ENCODE peak calls at places on chromosome 14, in eight cellular contexts. K is amygdala; A is LoVo; G is progenitor cell of endocrine pancreas; O is sigmoid colon; H is Kasumi-1; D is stimulated activated naive CD4-positive, alpha-beta T cell; Z is stimulated activated CD8-positive, alpha-beta memory T cell treated with anti-CD3 and anti-CD28 coated beads, Interleukin-12 subunit alpha, Interleukin-12 subunit beta, amount 100 ng/mL, for 4 hours. I is an unnamed sample.

GRCh38 chr14:68248481-68249255 is 429.1 kb downstream of the RAD51B start:
- DNase-seq in G (no peak), Z (no peak), K (no peak), H (peak), A (peak), O (peak), D (no peak), I (peak)

GRCh38 chr14:83120187-83120586 is 1586.5 kb upstream of the SEL1L start:
- DNase-seq in O (no peak), Z (no peak), D (no peak), H (no peak), G (no peak), K (no peak), A (no peak), I (no peak)

GRCh38 chr14:48563465-48563864 is 888.1 kb upstream of the MDGA2 start:
- DNase-seq in G (no peak), Z (no peak), A (peak), D (no peak), H (no peak), K (no peak), O (no peak), I (no peak)

GRCh38 chr14:23357261-23357660 is 4.6 kb upstream of the SLC22A17 start:
- DNase-seq in Z (no peak), H (no peak), A (no peak), O (no peak), G (no peak), D (no peak), K (no peak), I (no peak)

GRCh38 chr14:55707365-55707804 is 127.4 kb downstream of the KTN1 start:
- DNase-seq in Z (no peak), G (no peak), A (peak), O (no peak), K (no peak), D (no peak), H (peak), I (no peak)

GRCh38 chr14:95111507-95112164 is 45.7 kb downstream of the DICER1 start:
- DNase-seq in A (no peak), G (no peak), D (no peak), H (no peak), Z (no peak), K (no peak), O (no peak), I (no peak)

GRCh38 chr14:94138256-94138655 is 8.9 kb upstream of the IFI27L2 start:
- DNase-seq in H (no peak), K (no peak), O (no peak), G (no peak), Z (no peak), A (no peak), D (no peak), I (no peak)

GRCh38 chr14:49768301-49769121 is 558 bp downstream of the KLHDC2 start:
- DNase-seq in A (peak), H (peak), Z (peak), D (peak), K (peak), O (peak), G (peak), I (peak)

GRCh38 chr14:64703393-64704144 is 655 bp upstream of the PLEKHG3 start:
- DNase-seq in H (peak), O (peak), D (no peak), K (no peak), G (no peak), A (no peak), Z (no peak), I (no peak)

GRCh38 chr14:100413699-100414098 is 90.6 kb downstream of the SLC25A47 start:
- DNase-seq in G (no peak), O (no peak), K (no peak), Z (no peak), D (no peak), H (no peak), A (no peak), I (no peak)

GRCh38 chr14:54935958-54936357 is 33.3 kb upstream of the GCH1 start:
- DNase-seq in O (no peak), G (no peak), A (no peak), H (no peak), D (no peak), K (no peak), Z (no peak), I (no peak)

GRCh38 chr14:51014086-51014485 is 69.8 kb upstream of the PYGL start:
- DNase-seq in K (no peak), H (no peak), A (no peak), O (peak), G (no peak), Z (no peak), D (no peak), I (no peak)

GRCh38 chr14:65639216-65639615 is 226.7 kb downstream of the FUT8 start:
- DNase-seq in O (no peak), K (no peak), D (no peak), G (no peak), A (no peak), Z (no peak), H (no peak), I (no peak)

GRCh38 chr14:100402631-100403030 is 79.5 kb downstream of the SLC25A47 start:
- DNase-seq in G (no peak), A (no peak), K (no peak), Z (no peak), H (no peak), O (no peak), D (no peak), I (no peak)

GRCh38 chr14:96635850-96636249 is 133.7 kb downstream of the PAPOLA start:
- DNase-seq in O (no peak), H (no peak), D (no peak), G (no peak), K (no peak), A (no peak), Z (no peak), I (no peak)

GRCh38 chr14:104813286-104813685 is 12.4 kb downstream of the ZBTB42 start:
- DNase-seq in K (no peak), H (no peak), G (no peak), O (peak), Z (no peak), D (no peak), A (no peak), I (peak)

GRCh38 chr14:22839159-22839779 is 2.9 kb downstream of the MMP14 start:
- DNase-seq in K (no peak), A (no peak), G (no peak), Z (no peak), H (no peak), D (no peak), O (peak), I (peak)

GRCh38 chr14:90405755-90406154 is 8.9 kb downstream of the CALM1 start:
- DNase-seq in G (no peak), H (no peak), Z (no peak), A (no peak), O (no peak), K (no peak), D (no peak), I (no peak)

GRCh38 chr14:90587252-90587910 is 190.6 kb downstream of the CALM1 start:
- DNase-seq in H (no peak), D (no peak), O (no peak), K (no peak), G (no peak), A (no peak), Z (no peak), I (no peak)

GRCh38 chr14:82913396-82913795 is 1379.7 kb upstream of the SEL1L start:
- DNase-seq in G (no peak), Z (no peak), D (no peak), O (no peak), K (no peak), H (no peak), A (no peak), I (no peak)

I was measured in sciatic nerve.